ENCODE peak calls at places on chromosomes 11 and 22, in nine cellular contexts. O is activated naive CD8-positive, alpha-beta T cell treated with anti-CD3 and anti-CD28 coated beads, Interleukin-2, amount 50 U/mL, for 16 hours; N is head of caudate nucleus; I is stimulated activated CD8-positive, alpha-beta memory T cell treated with anti-CD3 and anti-CD28 coated beads, Interleukin-4, amount 100 ng/mL, for 24 hours; E is left cardiac atrium; L is amniotic epithelial cell; X is CD4-positive, alpha-beta T cell; D is stimulated activated CD4-positive, alpha-beta T cell treated with anti-CD3 and anti-CD28 coated beads, Interleukin-4, amount 100 ng/mL, for 1 hour; G is Peyer's patch. R is an unnamed sample.

GRCh38 chr11:16611395-16612233 is 126.8 kb upstream of the C11orf58 start:
- DNase-seq in O (no peak), N (no peak), I (no peak), E (no peak), L (no peak), X (no peak), D (no peak), G (no peak), R (no peak)

GRCh38 chr22:48883211-48883960 is 944.3 kb downstream of the BRD1 start:
- DNase-seq in O (no peak), N (no peak), I (no peak), E (no peak), L (no peak), X (no peak), D (no peak), G (no peak), R (no peak)

GRCh38 chr11:44972746-44973435 is 22.2 kb upstream of the TP53I11 start:
- DNase-seq in O (no peak), N (no peak), I (no peak), E (peak), L (peak), X (no peak), D (no peak), G (no peak), R (no peak)

GRCh38 chr11:111637885-111638284 is 35.6 kb downstream of the SIK2 start:
- DNase-seq in O (no peak), N (no peak), I (no peak), E (no peak), L (no peak), X (no peak), D (no peak), G (no peak), R (no peak)

GRCh38 chr11:134950692-134951304 is 538.8 kb upstream of the B3GAT1 start:
- DNase-seq in O (no peak), N (no peak), I (no peak), E (no peak), L (no peak), X (no peak), D (no peak), G (no peak), R (no peak)

GRCh38 chr11:11268706-11269105 is 84.3 kb downstream of the CSNK2A3 start:
- DNase-seq in O (no peak), N (no peak), I (no peak), E (no peak), L (no peak), X (no peak), D (no peak), G (no peak), R (no peak)

GRCh38 chr11:25961539-25961938 is 370.4 kb upstream of the ANO3 start:
- DNase-seq in O (no peak), N (no peak), I (no peak), E (no peak), L (no peak), X (no peak), D (no peak), G (no peak), R (no peak)

GRCh38 chr11:119094816-119095065 is 6.9 kb downstream of the DPAGT1 start:
- DNase-seq in O (no peak), N (peak), I (no peak), E (peak), L (peak), X (no peak), D (peak), G (peak), R (peak)

R was measured in mucosa of gallbladder.